ENCODE peak calls at places on chromosomes 7 and 10, in five cellular contexts. G is endodermal cell; Q is CD8-positive, alpha-beta memory T cell; F is prostate gland; O is AG04450. N is an unnamed sample.

GRCh38 chr10:123862421-123863188 is 29.0 kb downstream of the CPXM2 start:
- DNase-seq in G (no peak), Q (no peak), F (no peak), O (no peak), N (no peak)

GRCh38 chr10:10891437-10891836 is 126.2 kb upstream of the CELF2 start:
- DNase-seq in G (no peak), Q (no peak), F (no peak), O (peak; percentile 72), N (no peak)

GRCh38 chr7:107327986-107328569 is 141.8 kb upstream of the GPR22 start:
- DNase-seq in G (no peak), Q (no peak), F (no peak), O (no peak), N (no peak)

GRCh38 chr7:139701908-139702307 is 75.9 kb downstream of the HIPK2 start:
- DNase-seq in G (no peak), Q (no peak), F (no peak), O (no peak), N (no peak)

GRCh38 chr10:90745565-90745964 is 112.3 kb downstream of the HTR7 start:
- DNase-seq in G (no peak), Q (no peak), F (no peak), O (no peak), N (no peak)

GRCh38 chr7:158902427-158902826 is 46.1 kb downstream of the DYNC2I1 start:
- DNase-seq in G (no peak), Q (no peak), F (no peak), O (no peak), N (no peak)

GRCh38 chr10:114394531-114394930 is 9.8 kb downstream of the AFAP1L2 start:
- DNase-seq in G (no peak), Q (no peak), F (no peak), O (no peak), N (no peak)

GRCh38 chr10:13528138-13528874 is 508 bp downstream of the BEND7 start:
- DNase-seq in G (peak; percentile 73), Q (no peak), F (peak; percentile 6), O (no peak), N (no peak)

GRCh38 chr10:117197189-117197588 is at the start of gene KCNK18:
- DNase-seq in G (no peak), Q (no peak), F (no peak), O (no peak), N (no peak)

GRCh38 chr7:131057015-131057518 is 270.6 kb upstream of the MKLN1 start:
- DNase-seq in G (no peak), Q (peak; percentile 72), F (peak; percentile 80), O (peak; percentile 81), N (no peak)

GRCh38 chr10:132861116-132861691 is 75.3 kb upstream of the NKX6-2 start:
- DNase-seq in G (peak; percentile 43), Q (no peak), F (no peak), O (no peak), N (no peak)

GRCh38 chr10:58219875-58220274 is 47.8 kb downstream of the IPMK start:
- DNase-seq in G (no peak), Q (no peak), F (no peak), O (no peak), N (no peak)

GRCh38 chr10:34880817-34881216 is 65.7 kb upstream of the PARD3 start:
- DNase-seq in G (no peak), Q (no peak), F (no peak), O (no peak), N (no peak)

GRCh38 chr7:45342236-45342635 is 184.6 kb downstream of the RAMP3 start:
- DNase-seq in G (no peak), Q (no peak), F (no peak), O (no peak), N (no peak)

GRCh38 chr7:16484453-16485158 is 19.1 kb upstream of the SOSTDC1 start:
- DNase-seq in G (peak; percentile 65), Q (no peak), F (no peak), O (peak; percentile 29), N (no peak)

GRCh38 chr10:69124558-69125121 is 662 bp downstream of the VPS26A start:
- DNase-seq in G (peak; percentile 75), Q (no peak), F (peak; percentile 52), O (peak; percentile 11), N (peak; percentile 27)

GRCh38 chr7:105309235-105310156 is 79.2 kb downstream of the SRPK2 start:
- DNase-seq in G (peak; percentile 62), Q (no peak), F (no peak), O (no peak), N (no peak)

GRCh38 chr7:150999001-150999400 is 8.2 kb downstream of the NOS3 start:
- DNase-seq in G (no peak), Q (no peak), F (no peak), O (no peak), N (no peak)
- H3K4me3 ChIP-seq in G (no peak overlapping the region), Q (no peak overlapping the region), F (no peak overlapping the region), O (no peak overlapping the region), N (no peak overlapping the region)

GRCh38 chr7:100545636-100546128 is 6.7 kb downstream of the AGFG2 start:
- DNase-seq in G (peak; percentile 85), Q (no peak), F (peak; percentile 35), O (peak; percentile 53), N (peak; percentile 52)

GRCh38 chr7:100544949-100545635 is 6.1 kb downstream of the AGFG2 start:
- DNase-seq in G (no peak), Q (no peak), F (peak; percentile 73), O (no peak), N (no peak)

GRCh38 chr7:100546868-100547800 is 8.1 kb downstream of the AGFG2 start:
- DNase-seq in G (no peak), Q (no peak), F (no peak), O (no peak), N (no peak)

GRCh38 chr7:100546129-100546867 is 7.3 kb downstream of the AGFG2 start:
- DNase-seq in G (no peak), Q (no peak), F (no peak), O (no peak), N (no peak)

DNA sequence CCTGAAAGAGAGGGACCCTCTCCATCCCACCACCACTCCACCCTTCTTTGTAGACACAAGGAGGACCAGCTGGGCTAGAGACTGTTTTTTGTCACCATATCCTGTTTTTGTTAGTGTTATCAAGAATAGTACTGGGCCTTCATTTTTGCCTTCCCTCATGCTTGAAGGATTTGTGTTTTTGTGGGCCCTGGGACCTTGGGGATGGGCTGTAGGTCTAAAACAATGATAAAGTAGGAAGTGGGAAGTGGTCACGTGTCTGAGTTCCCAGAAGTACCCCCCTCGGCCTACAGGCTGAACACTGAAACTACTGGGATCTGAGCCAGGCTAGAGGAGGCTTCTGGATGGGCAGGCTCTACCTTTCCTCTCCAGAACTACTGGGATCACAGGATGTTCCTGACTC is 8.9 kb downstream of the AGFG2 start:
- DNase-seq in G (no peak), Q (no peak), F (no peak), O (no peak), N (no peak)
- H3K4me3 ChIP-seq in G (no peak overlapping the region), Q (peak overlapping the region; percentile 24), F (no peak overlapping the region), O (no peak overlapping the region), N (no peak overlapping the region)

DNA sequence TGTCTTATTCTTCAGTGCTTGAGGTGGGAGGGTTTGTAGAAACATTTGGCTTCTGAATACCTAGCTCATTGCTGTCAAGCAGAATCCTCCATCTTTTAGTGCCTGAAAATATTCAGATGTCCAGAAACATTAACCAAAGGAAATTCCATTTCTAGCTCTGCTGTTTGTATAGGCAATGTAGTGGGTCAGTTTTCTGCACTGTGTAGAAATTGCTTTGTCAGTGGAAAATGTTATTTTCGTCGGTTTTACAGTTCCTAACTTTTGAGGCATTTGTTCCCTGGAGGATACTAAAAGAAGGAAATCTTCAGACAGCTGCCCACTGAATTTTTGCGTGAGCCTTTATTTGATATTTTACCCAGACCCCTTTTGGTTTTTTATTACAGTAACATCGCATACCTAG is 143.4 kb downstream of the TPST1 start:
- DNase-seq in G (no peak), Q (no peak), F (no peak), O (no peak), N (no peak)
- H3K4me3 ChIP-seq in G (no peak overlapping the region), Q (no peak overlapping the region), F (no peak overlapping the region), O (no peak overlapping the region), N (no peak overlapping the region)

DNA sequence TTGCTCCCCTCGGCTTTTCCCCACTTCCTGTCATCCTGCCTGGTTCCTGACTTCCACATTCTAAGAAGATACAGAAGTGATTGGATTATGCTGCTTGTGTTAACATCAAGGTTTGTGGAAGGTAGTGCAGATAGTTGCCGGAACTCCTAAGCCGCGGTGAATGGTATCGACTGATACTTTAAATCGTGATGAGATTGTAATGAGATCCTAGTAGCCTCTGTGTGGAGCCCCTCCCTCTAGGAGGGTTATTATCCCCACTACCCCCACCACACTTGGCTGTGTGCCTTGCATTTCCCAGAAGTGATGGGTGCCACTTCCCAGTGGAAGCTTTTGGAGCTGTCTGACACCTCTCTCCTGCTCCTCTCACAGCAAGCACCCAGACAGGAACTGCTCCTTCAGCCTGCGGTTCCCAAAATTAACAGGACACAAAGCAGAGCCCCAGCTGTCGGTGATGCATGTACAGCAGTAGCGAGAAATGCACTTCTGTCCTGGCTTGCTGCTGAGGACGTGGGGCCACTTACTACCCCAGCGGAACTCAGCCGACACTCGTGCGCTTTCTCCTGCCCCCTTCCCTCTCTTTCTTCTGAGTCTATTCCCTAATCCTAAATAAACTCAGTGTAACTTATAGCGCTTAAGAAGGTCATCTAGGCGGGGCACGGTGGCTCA is 52.5 kb downstream of the PRKAG2 start:
- DNase-seq in G (no peak), Q (no peak), F (no peak), O (no peak), N (no peak)
- H3K4me3 ChIP-seq in G (no peak overlapping the region), Q (no peak overlapping the region), F (no peak overlapping the region), O (peak overlapping the region; percentile 25), N (no peak overlapping the region)

GRCh38 chr7:100457033-100457432 is 7.0 kb downstream of the SPACDR start:
- DNase-seq in G (no peak), Q (no peak), F (no peak), O (no peak), N (no peak)
- H3K4me3 ChIP-seq in G (no peak overlapping the region), Q (no peak overlapping the region), F (no peak overlapping the region), O (no peak overlapping the region), N (no peak overlapping the region)

DNA sequence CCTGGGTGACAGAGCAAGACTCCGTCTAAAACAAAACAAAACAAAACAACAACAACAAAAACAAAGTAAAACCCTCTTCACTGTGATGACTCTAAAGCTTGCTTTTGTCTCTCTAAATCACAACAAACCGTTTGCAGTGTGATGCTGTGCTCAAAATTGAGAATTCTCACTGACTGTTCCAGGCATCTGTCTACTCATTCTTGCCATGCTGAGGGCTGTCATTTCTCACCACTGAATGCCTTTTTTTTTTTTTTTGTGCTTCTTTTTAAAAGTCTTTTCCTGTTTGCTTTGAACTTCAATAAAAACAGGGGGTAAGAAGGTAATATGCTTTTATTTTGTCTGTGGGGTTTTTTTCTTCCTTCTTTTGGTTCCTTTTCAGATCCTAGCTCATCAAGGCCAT is 10.4 kb downstream of the FAS start:
- DNase-seq in G (no peak), Q (no peak), F (no peak), O (no peak), N (no peak)
- H3K4me3 ChIP-seq in G (no peak overlapping the region), Q (peak overlapping the region; percentile 9), F (no peak overlapping the region), O (no peak overlapping the region), N (peak overlapping the region; percentile 24)

GRCh38 chr7:27560706-27561235 is 101.9 kb downstream of the HIBADH start:
- DNase-seq in G (no peak), Q (no peak), F (no peak), O (peak; percentile 23), N (no peak)
- H3K4me3 ChIP-seq in G (no peak overlapping the region), Q (no peak overlapping the region), F (no peak overlapping the region), O (no peak overlapping the region), N (no peak overlapping the region)

DNA sequence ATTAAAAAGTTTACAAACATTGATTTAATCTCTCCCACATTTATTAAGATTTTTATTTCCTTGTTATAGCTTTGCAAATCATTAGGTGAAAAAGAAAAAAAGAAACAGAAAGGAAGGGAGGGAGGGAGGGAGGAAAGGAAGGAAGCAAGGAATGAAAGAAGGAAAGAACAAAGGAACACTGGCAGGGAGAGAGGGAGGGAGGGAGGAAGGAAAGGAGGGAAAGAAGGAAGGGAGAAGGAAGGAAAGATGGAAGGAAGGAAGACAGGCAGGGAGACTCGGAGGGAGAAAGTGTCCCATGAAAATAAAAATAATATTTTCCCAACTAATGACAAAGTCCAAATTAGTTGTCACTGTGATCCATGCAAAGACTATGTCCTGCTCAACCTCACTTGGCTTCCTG is 6.3 kb upstream of the ITGA8 start:
- DNase-seq in G (no peak), Q (no peak), F (no peak), O (no peak), N (no peak)
- H3K4me3 ChIP-seq in G (no peak overlapping the region), Q (no peak overlapping the region), F (no peak overlapping the region), O (no peak overlapping the region), N (no peak overlapping the region)